ENCODE peak calls at places on chromosomes 1 and 21, in eight cellular contexts. P is DMS 273 treated with DMSO at 0.1 percent for 48 hours, A is B cell, V is NCI-H1092, Y is caudate nucleus, Z is GM12878, B is HuH-7.5, I is fibroblast of the aortic adventitia. E is an unnamed sample.

GRCh38 chr1:16978589-16979474 is 1.6 kb downstream of the MFAP2 start:
- DNase-seq in P (no peak), A (no peak), V (no peak), Y (no peak), Z (no peak), B (no peak), I (peak; percentile 94), E (no peak)

GRCh38 chr1:198122693-198123092 is 34.1 kb upstream of the NEK7 start:
- DNase-seq in P (no peak), A (no peak), V (no peak), Y (no peak), Z (no peak), B (no peak), I (peak; percentile 59), E (no peak)

GRCh38 chr1:117699953-117700352 is 94.1 kb downstream of the TENT5C start:
- DNase-seq in P (no peak), A (no peak), V (no peak), Y (no peak), Z (no peak), B (no peak), I (no peak), E (no peak)

GRCh38 chr1:225253784-225254183 is 174.1 kb downstream of the LBR start:
- DNase-seq in P (no peak), A (no peak), V (no peak), Y (no peak), Z (no peak), B (no peak), I (no peak), E (no peak)

GRCh38 chr1:86082183-86082582 is 74.4 kb downstream of the COL24A1 start:
- DNase-seq in P (no peak), A (no peak), V (no peak), Y (no peak), Z (no peak), B (no peak), I (no peak), E (no peak)

GRCh38 chr1:21906173-21907078 is 30.7 kb downstream of the HSPG2 start:
- DNase-seq in P (no peak), A (no peak), V (no peak), Y (no peak), Z (no peak), B (no peak), I (peak; percentile 68), E (no peak)

GRCh38 chr1:17295292-17295691 is 12.7 kb upstream of the PADI4 start:
- DNase-seq in P (no peak), A (no peak), V (no peak), Y (no peak), Z (no peak), B (no peak), I (no peak), E (no peak)

GRCh38 chr1:41811978-41812852 is 106.5 kb downstream of the HIVEP3 start:
- DNase-seq in P (peak; percentile 25), A (peak; percentile 29), V (peak; percentile 38), Y (no peak), Z (no peak), B (peak; percentile 29), I (peak; percentile 95), E (peak; percentile 58)

GRCh38 chr21:27513825-27514224 is 546.9 kb upstream of the ADAMTS5 start:
- DNase-seq in P (no peak), A (no peak), V (no peak), Y (no peak), Z (no peak), B (no peak), I (no peak), E (no peak)

GRCh38 chr1:93180723-93181613 is at the start of gene CCDC18:
- DNase-seq in P (no peak), A (peak; percentile 45), V (no peak), Y (no peak), Z (peak; percentile 56), B (no peak), I (no peak), E (peak; percentile 65)

GRCh38 chr1:84301759-84302380 is 362 bp downstream of the SAMD13 start:
- DNase-seq in P (peak; percentile 12), A (no peak), V (no peak), Y (no peak), Z (no peak), B (no peak), I (no peak), E (no peak)

GRCh38 chr1:8495928-8496401 is 178.1 kb downstream of the SLC45A1 start:
- DNase-seq in P (no peak), A (no peak), V (no peak), Y (no peak), Z (no peak), B (no peak), I (no peak), E (no peak)

GRCh38 chr1:46735708-46736324 is 16.9 kb upstream of the EFCAB14 start:
- DNase-seq in P (peak; percentile 0), A (no peak), V (no peak), Y (no peak), Z (no peak), B (no peak), I (peak; percentile 77), E (peak; percentile 49)

GRCh38 chr1:156060937-156061636 is at the start of gene RAB25:
- DNase-seq in P (no peak), A (no peak), V (no peak), Y (no peak), Z (no peak), B (no peak), I (no peak), E (no peak)

GRCh38 chr1:103859721-103860120 is 110.0 kb downstream of the AMY1C start:
- DNase-seq in P (no peak), A (no peak), V (no peak), Y (no peak), Z (no peak), B (no peak), I (no peak), E (no peak)